ENCODE peak calls at places on chromosomes 3 and 15, in eight cellular contexts. Z is activated T-helper 9 cell treated with anti-CD3 and anti-CD28 coated beads, Interleukin-2, amount 50 U/mL, for 16 hours; C is PC-3; N is cardiac muscle cell; S is LHCN-M2; A is GOT3; D is activated T-helper 1 cell treated with anti-CD3 and anti-CD28 coated beads, Interleukin-2, amount 50 U/mL, for 16 hours; P is anterior cingulate cortex. Q is an unnamed sample.
A peak's percentile ranks its signal among the peaks of the same experiment; 100 is the strongest.

GRCh38 chr15:69433831-69434230 is 18.8 kb upstream of the RPLP1 start:
- DNase-seq in Z (no peak), C (no peak), N (no peak), S (no peak), A (no peak), D (no peak), P (no peak), Q (no peak)

GRCh38 chr15:42736178-42736792 is 643 bp downstream of the CDAN1 start:
- DNase-seq in Z (no peak), C (peak; percentile 7), N (peak; percentile 17), S (no peak), A (no peak), D (no peak), P (no peak), Q (peak; percentile 65)

GRCh38 chr3:54897028-54897711 is 30.7 kb downstream of the LRTM1 start:
- DNase-seq in Z (no peak), C (peak; percentile 41), N (peak; percentile 50), S (peak; percentile 52), A (no peak), D (no peak), P (no peak), Q (no peak)

GRCh38 chr15:68620721-68621528 is 42.1 kb downstream of the CORO2B start:
- DNase-seq in Z (no peak), C (no peak), N (peak; percentile 99), S (peak; percentile 54), A (peak; percentile 79), D (no peak), P (peak; percentile 90), Q (no peak)

GRCh38 chr3:103499132-103499885 is 1064.5 kb downstream of the ZPLD1 start:
- DNase-seq in Z (no peak), C (no peak), N (no peak), S (peak; percentile 52), A (no peak), D (no peak), P (no peak), Q (no peak)

GRCh38 chr3:169813757-169814517 is 1.2 kb upstream of the LRRC34 start:
- DNase-seq in Z (peak; percentile 68), C (no peak), N (peak; percentile 53), S (peak; percentile 18), A (no peak), D (peak; percentile 26), P (no peak), Q (peak; percentile 74)

GRCh38 chr15:68993276-68993675 is 21.2 kb upstream of the NOX5 start:
- DNase-seq in Z (no peak), C (no peak), N (no peak), S (no peak), A (no peak), D (no peak), P (no peak), Q (no peak)

GRCh38 chr15:72936691-72937679 is 115.3 kb upstream of the NEO1 start:
- DNase-seq in Z (no peak), C (no peak), N (no peak), S (no peak), A (no peak), D (no peak), P (no peak), Q (no peak)

GRCh38 chr3:45499529-45499928 is 95.0 kb upstream of the LIMD1 start:
- DNase-seq in Z (no peak), C (peak; percentile 72), N (peak; percentile 71), S (peak; percentile 66), A (no peak), D (no peak), P (no peak), Q (no peak)

GRCh38 chr3:151282921-151283320 is 4.6 kb upstream of the P2RY14 start:
- DNase-seq in Z (no peak), C (peak; percentile 64), N (peak; percentile 79), S (peak; percentile 36), A (no peak), D (no peak), P (no peak), Q (no peak)

GRCh38 chr3:186596568-186597287 is 16.1 kb upstream of the AHSG start:
- DNase-seq in Z (no peak), C (no peak), N (peak; percentile 57), S (no peak), A (no peak), D (no peak), P (no peak), Q (no peak)

GRCh38 chr3:48852151-48852550 is 4.5 kb upstream of the PRKAR2A start:
- DNase-seq in Z (no peak), C (no peak), N (no peak), S (no peak), A (no peak), D (no peak), P (no peak), Q (peak; percentile 15)

GRCh38 chr15:66658057-66658456 is 44.0 kb upstream of the SMAD6 start:
- DNase-seq in Z (no peak), C (no peak), N (no peak), S (no peak), A (no peak), D (no peak), P (no peak), Q (no peak)

GRCh38 chr3:183106635-183107034 is 7.3 kb upstream of the MCCC1 start:
- DNase-seq in Z (no peak), C (no peak), N (no peak), S (no peak), A (no peak), D (no peak), P (no peak), Q (no peak)

GRCh38 chr15:68403161-68403941 is 28.6 kb downstream of the ITGA11 start:
- DNase-seq in Z (no peak), C (no peak), N (no peak), S (no peak), A (no peak), D (no peak), P (no peak), Q (no peak)

GRCh38 chr3:30260747-30261146 is 345.7 kb upstream of the TGFBR2 start:
- DNase-seq in Z (no peak), C (peak; percentile 8), N (no peak), S (no peak), A (no peak), D (no peak), P (no peak), Q (no peak)

GRCh38 chr3:32492684-32493436 is 9.8 kb downstream of the CMTM6 start:
- DNase-seq in Z (no peak), C (no peak), N (no peak), S (no peak), A (no peak), D (no peak), P (no peak), Q (no peak)

GRCh38 chr3:78906245-78906644 is 861.6 kb downstream of the ROBO1 start:
- DNase-seq in Z (no peak), C (no peak), N (no peak), S (no peak), A (no peak), D (no peak), P (no peak), Q (no peak)

GRCh38 chr15:51161491-51162260 is 67.0 kb upstream of the TNFAIP8L3 start:
- DNase-seq in Z (no peak), C (no peak), N (no peak), S (peak; percentile 94), A (no peak), D (no peak), P (no peak), Q (no peak)

GRCh38 chr3:34277110-34277509 is 478.7 kb downstream of the PDCD6IP start:
- DNase-seq in Z (no peak), C (no peak), N (no peak), S (no peak), A (no peak), D (no peak), P (no peak), Q (no peak)

GRCh38 chr3:190848891-190849290 is 13.6 kb downstream of the GMNC start:
- DNase-seq in Z (no peak), C (peak; percentile 37), N (no peak), S (no peak), A (no peak), D (no peak), P (no peak), Q (no peak)

GRCh38 chr3:65597952-65598413 is 440.7 kb downstream of the MAGI1 start:
- DNase-seq in Z (no peak), C (no peak), N (no peak), S (no peak), A (no peak), D (no peak), P (no peak), Q (no peak)

GRCh38 chr3:151296226-151296625 is 17.9 kb upstream of the P2RY14 start:
- DNase-seq in Z (no peak), C (no peak), N (no peak), S (no peak), A (no peak), D (no peak), P (no peak), Q (no peak)

GRCh38 chr3:121649645-121650044 is 11.1 kb downstream of the HCLS1 start:
- DNase-seq in Z (no peak), C (peak; percentile 64), N (peak; percentile 8), S (peak; percentile 20), A (no peak), D (no peak), P (no peak), Q (no peak)

GRCh38 chr15:98596885-98597343 is 51.4 kb upstream of the IGF1R start:
- DNase-seq in Z (no peak), C (no peak), N (no peak), S (no peak), A (no peak), D (no peak), P (no peak), Q (no peak)

GRCh38 chr15:45522931-45523331 is 376 bp upstream of the SLC30A4 start:
- DNase-seq in Z (no peak), C (peak; percentile 9), N (no peak), S (no peak), A (no peak), D (no peak), P (peak; percentile 30), Q (no peak)

GRCh38 chr15:44092221-44092620 is 102.8 kb downstream of the FRMD5 start:
- DNase-seq in Z (no peak), C (peak; percentile 40), N (peak; percentile 76), S (peak; percentile 86), A (no peak), D (no peak), P (no peak), Q (no peak)

GRCh38 chr3:45986303-45986982 is 9.2 kb downstream of the FYCO1 start:
- DNase-seq in Z (no peak), C (peak; percentile 93), N (peak; percentile 73), S (peak; percentile 83), A (no peak), D (no peak), P (no peak), Q (no peak)

GRCh38 chr3:41301548-41301947 is 102.2 kb downstream of the CTNNB1 start:
- DNase-seq in Z (no peak), C (peak; percentile 68), N (no peak), S (no peak), A (no peak), D (no peak), P (no peak), Q (no peak)

GRCh38 chr3:5239602-5240001 is 52.1 kb downstream of the EDEM1 start:
- DNase-seq in Z (no peak), C (peak; percentile 25), N (peak; percentile 31), S (peak; percentile 26), A (no peak), D (no peak), P (no peak), Q (no peak)

GRCh38 chr15:24857777-24858176 is 97.0 kb upstream of the SNRPN start:
- DNase-seq in Z (no peak), C (peak; percentile 11), N (no peak), S (no peak), A (no peak), D (no peak), P (no peak), Q (no peak)

GRCh38 chr3:128634075-128634611 is 16.5 kb downstream of the RPN1 start:
- DNase-seq in Z (no peak), C (no peak), N (no peak), S (no peak), A (no peak), D (no peak), P (no peak), Q (no peak)

Q was measured in activated naive CD8-positive, alpha-beta T cell treated with anti-CD3 and anti-CD28 coated beads, Interleukin-2, amount 10 ng/mL, durations not matched to agents 7 days and 5 days.